ENCODE peak calls at places on chromosomes 3 and 15, in four cellular contexts. One of them, this sample, is unnamed.

GRCh38 chr3:98534734-98535133 is 3.0 kb downstream of the GPR15 start:
- DNase-seq in foreskin fibroblast: no peak
- DNase-seq in EH: no peak
- DNase-seq in OCI-LY7: no peak
- DNase-seq in this sample: no peak

GRCh38 chr15:89654847-89655805 is at the start of gene KIF7:
- DNase-seq in EH: peak; percentile 65
- DNase-seq in foreskin fibroblast: peak; percentile 35
- DNase-seq in OCI-LY7: no peak
- DNase-seq in this sample: no peak

GRCh38 chr3:184005981-184006507 is 11.6 kb downstream of the ABCC5 start:
- DNase-seq in OCI-LY7: peak; percentile 72
- DNase-seq in foreskin fibroblast: no peak
- DNase-seq in EH: no peak
- DNase-seq in this sample: no peak

GRCh38 chr3:21486381-21486935 is 264.6 kb downstream of the ZNF385D start:
- DNase-seq in OCI-LY7: no peak
- DNase-seq in EH: peak; percentile 17
- DNase-seq in foreskin fibroblast: no peak
- DNase-seq in this sample: no peak

GRCh38 chr3:129927072-129927471 is 33.6 kb upstream of the TMCC1 start:
- DNase-seq in EH: no peak
- DNase-seq in foreskin fibroblast: no peak
- DNase-seq in OCI-LY7: no peak
- DNase-seq in this sample: no peak

GRCh38 chr3:39112113-39112512 is 4.6 kb downstream of the TTC21A start:
- DNase-seq in foreskin fibroblast: no peak
- DNase-seq in EH: no peak
- DNase-seq in OCI-LY7: no peak
- DNase-seq in this sample: no peak

GRCh38 chr15:66148187-66148586 is 105.4 kb downstream of the MEGF11 start:
- DNase-seq in foreskin fibroblast: no peak
- DNase-seq in EH: no peak
- DNase-seq in OCI-LY7: no peak
- DNase-seq in this sample: no peak

GRCh38 chr3:187361835-187362234 is 6.3 kb upstream of the RTP4 start:
- DNase-seq in EH: no peak
- DNase-seq in foreskin fibroblast: no peak
- DNase-seq in OCI-LY7: no peak
- DNase-seq in this sample: peak; percentile 8

GRCh38 chr3:44252332-44252731 is 10.6 kb downstream of the TOPAZ1 start:
- DNase-seq in OCI-LY7: no peak
- DNase-seq in EH: no peak
- DNase-seq in foreskin fibroblast: no peak
- DNase-seq in this sample: no peak

GRCh38 chr3:155743616-155744015 is 1.3 kb downstream of the PLCH1 start:
- DNase-seq in OCI-LY7: no peak
- DNase-seq in EH: no peak
- DNase-seq in foreskin fibroblast: no peak
- DNase-seq in this sample: no peak

GRCh38 chr3:133712017-133712416 is 34.2 kb upstream of the TF start:
- DNase-seq in foreskin fibroblast: no peak
- DNase-seq in OCI-LY7: no peak
- DNase-seq in EH: no peak
- DNase-seq in this sample: no peak

GRCh38 chr3:125398952-125399351 is 23.8 kb upstream of the ZNF148 start:
- DNase-seq in OCI-LY7: peak; percentile 21
- DNase-seq in EH: no peak
- DNase-seq in foreskin fibroblast: no peak
- DNase-seq in this sample: no peak

GRCh38 chr3:182917134-182917533 is 63.2 kb downstream of the DCUN1D1 start:
- DNase-seq in EH: no peak
- DNase-seq in OCI-LY7: no peak
- DNase-seq in foreskin fibroblast: no peak
- DNase-seq in this sample: no peak

GRCh38 chr3:184380210-184380626 is 364 bp downstream of the CHRD start:
- DNase-seq in foreskin fibroblast: peak; percentile 32
- DNase-seq in EH: peak; percentile 61
- DNase-seq in OCI-LY7: no peak
- DNase-seq in this sample: no peak

GRCh38 chr3:16548721-16549120 is 35.2 kb upstream of the RFTN1 start:
- DNase-seq in EH: peak; percentile 91
- DNase-seq in foreskin fibroblast: peak; percentile 56
- DNase-seq in OCI-LY7: no peak
- DNase-seq in this sample: no peak

GRCh38 chr3:81554348-81554747 is 207.1 kb downstream of the GBE1 start:
- DNase-seq in EH: peak; percentile 94
- DNase-seq in OCI-LY7: no peak
- DNase-seq in foreskin fibroblast: peak; percentile 50
- DNase-seq in this sample: peak; percentile 10

GRCh38 chr3:166085164-166085830 is 248.1 kb upstream of the BCHE start:
- DNase-seq in EH: no peak
- DNase-seq in foreskin fibroblast: no peak
- DNase-seq in OCI-LY7: no peak
- DNase-seq in this sample: no peak